ENCODE peak calls at places on chromosomes 5 and 9, in six cellular contexts. One of them, this sample, is unnamed.

GRCh38 chr5:85096426-85096825 is 711.7 kb upstream of the EDIL3 start:
- DNase-seq in stimulated activated CD4-positive, alpha-beta T cell treated with anti-CD3 and anti-CD28 coated beads, Interleukin-2, amount 100 ng/mL, for 48 hours: no peak
- DNase-seq in fibroblast of pulmonary artery: no peak
- DNase-seq in Caki2: no peak
- DNase-seq in A172: peak; percentile 75
- DNase-seq in stimulated activated CD8-positive, alpha-beta memory T cell treated with anti-CD3 and anti-CD28 coated beads, Interleukin-15, amount 100 ng/mL, for 24 hours: no peak
- DNase-seq in this sample: peak; percentile 54

GRCh38 chr5:111394580-111394979 is 117.8 kb downstream of the STARD4 start:
- DNase-seq in stimulated activated CD4-positive, alpha-beta T cell treated with anti-CD3 and anti-CD28 coated beads, Interleukin-2, amount 100 ng/mL, for 48 hours: no peak
- DNase-seq in fibroblast of pulmonary artery: peak; percentile 90
- DNase-seq in Caki2: no peak
- DNase-seq in A172: peak; percentile 34
- DNase-seq in stimulated activated CD8-positive, alpha-beta memory T cell treated with anti-CD3 and anti-CD28 coated beads, Interleukin-15, amount 100 ng/mL, for 24 hours: no peak
- DNase-seq in this sample: peak; percentile 86

GRCh38 chr5:127878174-127878750 is 175.1 kb downstream of the CCDC192 start:
- DNase-seq in stimulated activated CD4-positive, alpha-beta T cell treated with anti-CD3 and anti-CD28 coated beads, Interleukin-2, amount 100 ng/mL, for 48 hours: no peak
- DNase-seq in fibroblast of pulmonary artery: peak; percentile 80
- DNase-seq in Caki2: peak; percentile 34
- DNase-seq in A172: peak; percentile 65
- DNase-seq in stimulated activated CD8-positive, alpha-beta memory T cell treated with anti-CD3 and anti-CD28 coated beads, Interleukin-15, amount 100 ng/mL, for 24 hours: no peak
- DNase-seq in this sample: peak; percentile 66

GRCh38 chr5:179605026-179605833 is 18.2 kb downstream of the HNRNPH1 start:
- DNase-seq in stimulated activated CD4-positive, alpha-beta T cell treated with anti-CD3 and anti-CD28 coated beads, Interleukin-2, amount 100 ng/mL, for 48 hours: no peak
- DNase-seq in fibroblast of pulmonary artery: no peak
- DNase-seq in Caki2: no peak
- DNase-seq in A172: no peak
- DNase-seq in stimulated activated CD8-positive, alpha-beta memory T cell treated with anti-CD3 and anti-CD28 coated beads, Interleukin-15, amount 100 ng/mL, for 24 hours: no peak
- DNase-seq in this sample: peak; percentile 71

GRCh38 chr9:30796806-30797205 is 1587.6 kb upstream of the ACO1 start:
- DNase-seq in stimulated activated CD4-positive, alpha-beta T cell treated with anti-CD3 and anti-CD28 coated beads, Interleukin-2, amount 100 ng/mL, for 48 hours: no peak
- DNase-seq in fibroblast of pulmonary artery: peak; percentile 11
- DNase-seq in Caki2: no peak
- DNase-seq in A172: no peak
- DNase-seq in stimulated activated CD8-positive, alpha-beta memory T cell treated with anti-CD3 and anti-CD28 coated beads, Interleukin-15, amount 100 ng/mL, for 24 hours: no peak
- DNase-seq in this sample: peak; percentile 8

GRCh38 chr5:61263561-61264272 is 68.3 kb upstream of the ZSWIM6 start:
- DNase-seq in stimulated activated CD4-positive, alpha-beta T cell treated with anti-CD3 and anti-CD28 coated beads, Interleukin-2, amount 100 ng/mL, for 48 hours: no peak
- DNase-seq in fibroblast of pulmonary artery: no peak
- DNase-seq in Caki2: no peak
- DNase-seq in A172: no peak
- DNase-seq in stimulated activated CD8-positive, alpha-beta memory T cell treated with anti-CD3 and anti-CD28 coated beads, Interleukin-15, amount 100 ng/mL, for 24 hours: no peak
- DNase-seq in this sample: no peak

GRCh38 chr9:135584934-135585333 is 23.4 kb downstream of the PAEP start:
- DNase-seq in stimulated activated CD4-positive, alpha-beta T cell treated with anti-CD3 and anti-CD28 coated beads, Interleukin-2, amount 100 ng/mL, for 48 hours: no peak
- DNase-seq in fibroblast of pulmonary artery: peak; percentile 58
- DNase-seq in Caki2: no peak
- DNase-seq in A172: peak; percentile 80
- DNase-seq in stimulated activated CD8-positive, alpha-beta memory T cell treated with anti-CD3 and anti-CD28 coated beads, Interleukin-15, amount 100 ng/mL, for 24 hours: no peak
- DNase-seq in this sample: peak; percentile 97

GRCh38 chr5:14008819-14009311 is 64.4 kb upstream of the DNAH5 start:
- DNase-seq in stimulated activated CD4-positive, alpha-beta T cell treated with anti-CD3 and anti-CD28 coated beads, Interleukin-2, amount 100 ng/mL, for 48 hours: no peak
- DNase-seq in fibroblast of pulmonary artery: no peak
- DNase-seq in Caki2: no peak
- DNase-seq in A172: no peak
- DNase-seq in stimulated activated CD8-positive, alpha-beta memory T cell treated with anti-CD3 and anti-CD28 coated beads, Interleukin-15, amount 100 ng/mL, for 24 hours: no peak
- DNase-seq in this sample: peak; percentile 13

GRCh38 chr5:163586431-163587033 is 81.1 kb downstream of the MAT2B start:
- DNase-seq in stimulated activated CD4-positive, alpha-beta T cell treated with anti-CD3 and anti-CD28 coated beads, Interleukin-2, amount 100 ng/mL, for 48 hours: no peak
- DNase-seq in fibroblast of pulmonary artery: no peak
- DNase-seq in Caki2: no peak
- DNase-seq in A172: no peak
- DNase-seq in stimulated activated CD8-positive, alpha-beta memory T cell treated with anti-CD3 and anti-CD28 coated beads, Interleukin-15, amount 100 ng/mL, for 24 hours: no peak
- DNase-seq in this sample: peak; percentile 22

GRCh38 chr5:143001764-143002351 is 231.7 kb downstream of the ARHGAP26 start:
- DNase-seq in stimulated activated CD4-positive, alpha-beta T cell treated with anti-CD3 and anti-CD28 coated beads, Interleukin-2, amount 100 ng/mL, for 48 hours: no peak
- DNase-seq in fibroblast of pulmonary artery: peak; percentile 75
- DNase-seq in Caki2: no peak
- DNase-seq in A172: peak; percentile 69
- DNase-seq in stimulated activated CD8-positive, alpha-beta memory T cell treated with anti-CD3 and anti-CD28 coated beads, Interleukin-15, amount 100 ng/mL, for 24 hours: no peak
- DNase-seq in this sample: peak; percentile 53

GRCh38 chr9:129007035-129007765 is 20.9 kb downstream of the SH3GLB2 start:
- DNase-seq in stimulated activated CD4-positive, alpha-beta T cell treated with anti-CD3 and anti-CD28 coated beads, Interleukin-2, amount 100 ng/mL, for 48 hours: no peak
- DNase-seq in fibroblast of pulmonary artery: no peak
- DNase-seq in Caki2: no peak
- DNase-seq in A172: no peak
- DNase-seq in stimulated activated CD8-positive, alpha-beta memory T cell treated with anti-CD3 and anti-CD28 coated beads, Interleukin-15, amount 100 ng/mL, for 24 hours: no peak
- DNase-seq in this sample: no peak

GRCh38 chr5:124371121-124371706 is 375.2 kb downstream of the ZNF608 start:
- DNase-seq in stimulated activated CD4-positive, alpha-beta T cell treated with anti-CD3 and anti-CD28 coated beads, Interleukin-2, amount 100 ng/mL, for 48 hours: no peak
- DNase-seq in fibroblast of pulmonary artery: no peak
- DNase-seq in Caki2: no peak
- DNase-seq in A172: no peak
- DNase-seq in stimulated activated CD8-positive, alpha-beta memory T cell treated with anti-CD3 and anti-CD28 coated beads, Interleukin-15, amount 100 ng/mL, for 24 hours: no peak
- DNase-seq in this sample: peak; percentile 88

GRCh38 chr5:142872795-142873194 is 102.6 kb downstream of the ARHGAP26 start:
- DNase-seq in stimulated activated CD4-positive, alpha-beta T cell treated with anti-CD3 and anti-CD28 coated beads, Interleukin-2, amount 100 ng/mL, for 48 hours: no peak
- DNase-seq in fibroblast of pulmonary artery: peak; percentile 70
- DNase-seq in Caki2: peak; percentile 90
- DNase-seq in A172: peak; percentile 77
- DNase-seq in stimulated activated CD8-positive, alpha-beta memory T cell treated with anti-CD3 and anti-CD28 coated beads, Interleukin-15, amount 100 ng/mL, for 24 hours: no peak
- DNase-seq in this sample: peak; percentile 25

GRCh38 chr5:139698461-139699146 is 50.5 kb downstream of the CXXC5 start:
- DNase-seq in stimulated activated CD4-positive, alpha-beta T cell treated with anti-CD3 and anti-CD28 coated beads, Interleukin-2, amount 100 ng/mL, for 48 hours: no peak
- DNase-seq in fibroblast of pulmonary artery: peak; percentile 71
- DNase-seq in Caki2: peak; percentile 58
- DNase-seq in A172: no peak
- DNase-seq in stimulated activated CD8-positive, alpha-beta memory T cell treated with anti-CD3 and anti-CD28 coated beads, Interleukin-15, amount 100 ng/mL, for 24 hours: no peak
- DNase-seq in this sample: peak; percentile 66

GRCh38 chr5:132277971-132278964 is 15.9 kb upstream of the SLC22A4 start:
- DNase-seq in stimulated activated CD4-positive, alpha-beta T cell treated with anti-CD3 and anti-CD28 coated beads, Interleukin-2, amount 100 ng/mL, for 48 hours: no peak
- DNase-seq in fibroblast of pulmonary artery: no peak
- DNase-seq in Caki2: no peak
- DNase-seq in A172: no peak
- DNase-seq in stimulated activated CD8-positive, alpha-beta memory T cell treated with anti-CD3 and anti-CD28 coated beads, Interleukin-15, amount 100 ng/mL, for 24 hours: no peak
- DNase-seq in this sample: no peak

GRCh38 chr9:20398511-20399338 is 223.6 kb downstream of the MLLT3 start:
- DNase-seq in stimulated activated CD4-positive, alpha-beta T cell treated with anti-CD3 and anti-CD28 coated beads, Interleukin-2, amount 100 ng/mL, for 48 hours: no peak
- DNase-seq in fibroblast of pulmonary artery: no peak
- DNase-seq in Caki2: no peak
- DNase-seq in A172: no peak
- DNase-seq in stimulated activated CD8-positive, alpha-beta memory T cell treated with anti-CD3 and anti-CD28 coated beads, Interleukin-15, amount 100 ng/mL, for 24 hours: no peak
- DNase-seq in this sample: no peak

GRCh38 chr5:141560725-141561483 is 57.9 kb downstream of the DIAPH1 start:
- DNase-seq in stimulated activated CD4-positive, alpha-beta T cell treated with anti-CD3 and anti-CD28 coated beads, Interleukin-2, amount 100 ng/mL, for 48 hours: no peak
- DNase-seq in fibroblast of pulmonary artery: peak; percentile 99
- DNase-seq in Caki2: peak; percentile 93
- DNase-seq in A172: peak; percentile 99
- DNase-seq in stimulated activated CD8-positive, alpha-beta memory T cell treated with anti-CD3 and anti-CD28 coated beads, Interleukin-15, amount 100 ng/mL, for 24 hours: no peak
- DNase-seq in this sample: peak; percentile 98

GRCh38 chr5:36705055-36705454 is 98.6 kb downstream of the SLC1A3 start:
- DNase-seq in stimulated activated CD4-positive, alpha-beta T cell treated with anti-CD3 and anti-CD28 coated beads, Interleukin-2, amount 100 ng/mL, for 48 hours: no peak
- DNase-seq in fibroblast of pulmonary artery: no peak
- DNase-seq in Caki2: no peak
- DNase-seq in A172: no peak
- DNase-seq in stimulated activated CD8-positive, alpha-beta memory T cell treated with anti-CD3 and anti-CD28 coated beads, Interleukin-15, amount 100 ng/mL, for 24 hours: no peak
- DNase-seq in this sample: no peak

GRCh38 chr9:124126571-124127289 is 115.2 kb downstream of the LHX2 start:
- DNase-seq in stimulated activated CD4-positive, alpha-beta T cell treated with anti-CD3 and anti-CD28 coated beads, Interleukin-2, amount 100 ng/mL, for 48 hours: peak; percentile 83
- DNase-seq in fibroblast of pulmonary artery: peak; percentile 74
- DNase-seq in Caki2: peak; percentile 63
- DNase-seq in A172: peak; percentile 77
- DNase-seq in stimulated activated CD8-positive, alpha-beta memory T cell treated with anti-CD3 and anti-CD28 coated beads, Interleukin-15, amount 100 ng/mL, for 24 hours: peak; percentile 71
- DNase-seq in this sample: peak; percentile 49

GRCh38 chr9:124778575-124779367 is 1.8 kb downstream of the OLFML2A start:
- DNase-seq in stimulated activated CD4-positive, alpha-beta T cell treated with anti-CD3 and anti-CD28 coated beads, Interleukin-2, amount 100 ng/mL, for 48 hours: no peak
- DNase-seq in fibroblast of pulmonary artery: no peak
- DNase-seq in Caki2: no peak
- DNase-seq in A172: no peak
- DNase-seq in stimulated activated CD8-positive, alpha-beta memory T cell treated with anti-CD3 and anti-CD28 coated beads, Interleukin-15, amount 100 ng/mL, for 24 hours: no peak
- DNase-seq in this sample: no peak

GRCh38 chr9:36891341-36891811 is 142.7 kb downstream of the PAX5 start:
- DNase-seq in stimulated activated CD4-positive, alpha-beta T cell treated with anti-CD3 and anti-CD28 coated beads, Interleukin-2, amount 100 ng/mL, for 48 hours: no peak
- DNase-seq in fibroblast of pulmonary artery: no peak
- DNase-seq in Caki2: no peak
- DNase-seq in A172: no peak
- DNase-seq in stimulated activated CD8-positive, alpha-beta memory T cell treated with anti-CD3 and anti-CD28 coated beads, Interleukin-15, amount 100 ng/mL, for 24 hours: no peak
- DNase-seq in this sample: no peak

GRCh38 chr5:53035868-53036381 is 46.8 kb downstream of the ITGA2 start:
- DNase-seq in stimulated activated CD4-positive, alpha-beta T cell treated with anti-CD3 and anti-CD28 coated beads, Interleukin-2, amount 100 ng/mL, for 48 hours: no peak
- DNase-seq in fibroblast of pulmonary artery: peak; percentile 35
- DNase-seq in Caki2: no peak
- DNase-seq in A172: no peak
- DNase-seq in stimulated activated CD8-positive, alpha-beta memory T cell treated with anti-CD3 and anti-CD28 coated beads, Interleukin-15, amount 100 ng/mL, for 24 hours: no peak
- DNase-seq in this sample: peak; percentile 46

GRCh38 chr9:114166606-114167572 is 11.6 kb downstream of the COL27A1 start:
- DNase-seq in stimulated activated CD4-positive, alpha-beta T cell treated with anti-CD3 and anti-CD28 coated beads, Interleukin-2, amount 100 ng/mL, for 48 hours: no peak
- DNase-seq in fibroblast of pulmonary artery: no peak
- DNase-seq in Caki2: no peak
- DNase-seq in A172: peak; percentile 58
- DNase-seq in stimulated activated CD8-positive, alpha-beta memory T cell treated with anti-CD3 and anti-CD28 coated beads, Interleukin-15, amount 100 ng/mL, for 24 hours: no peak
- DNase-seq in this sample: no peak

GRCh38 chr9:75615284-75615683 is 275.2 kb upstream of the PCSK5 start:
- DNase-seq in stimulated activated CD4-positive, alpha-beta T cell treated with anti-CD3 and anti-CD28 coated beads, Interleukin-2, amount 100 ng/mL, for 48 hours: no peak
- DNase-seq in fibroblast of pulmonary artery: no peak
- DNase-seq in Caki2: no peak
- DNase-seq in A172: no peak
- DNase-seq in stimulated activated CD8-positive, alpha-beta memory T cell treated with anti-CD3 and anti-CD28 coated beads, Interleukin-15, amount 100 ng/mL, for 24 hours: no peak
- DNase-seq in this sample: no peak

GRCh38 chr5:160516696-160517530 is 95.3 kb downstream of the PTTG1 start:
- DNase-seq in stimulated activated CD4-positive, alpha-beta T cell treated with anti-CD3 and anti-CD28 coated beads, Interleukin-2, amount 100 ng/mL, for 48 hours: no peak
- DNase-seq in fibroblast of pulmonary artery: no peak
- DNase-seq in Caki2: peak; percentile 60
- DNase-seq in A172: no peak
- DNase-seq in stimulated activated CD8-positive, alpha-beta memory T cell treated with anti-CD3 and anti-CD28 coated beads, Interleukin-15, amount 100 ng/mL, for 24 hours: no peak
- DNase-seq in this sample: no peak

GRCh38 chr9:125233678-125234077 is 7.5 kb downstream of the HSPA5 start:
- DNase-seq in stimulated activated CD4-positive, alpha-beta T cell treated with anti-CD3 and anti-CD28 coated beads, Interleukin-2, amount 100 ng/mL, for 48 hours: no peak
- DNase-seq in fibroblast of pulmonary artery: peak; percentile 95
- DNase-seq in Caki2: peak; percentile 83
- DNase-seq in A172: peak; percentile 98
- DNase-seq in stimulated activated CD8-positive, alpha-beta memory T cell treated with anti-CD3 and anti-CD28 coated beads, Interleukin-15, amount 100 ng/mL, for 24 hours: no peak
- DNase-seq in this sample: peak; percentile 98

GRCh38 chr5:110063640-110064592 is 374.2 kb downstream of the MAN2A1 start:
- DNase-seq in stimulated activated CD4-positive, alpha-beta T cell treated with anti-CD3 and anti-CD28 coated beads, Interleukin-2, amount 100 ng/mL, for 48 hours: no peak
- DNase-seq in fibroblast of pulmonary artery: peak; percentile 8
- DNase-seq in Caki2: no peak
- DNase-seq in A172: no peak
- DNase-seq in stimulated activated CD8-positive, alpha-beta memory T cell treated with anti-CD3 and anti-CD28 coated beads, Interleukin-15, amount 100 ng/mL, for 24 hours: no peak
- DNase-seq in this sample: peak; percentile 57